ENCODE peak calls at places on chromosomes 16 and 17, in nine cellular contexts. P is T-cell, F is HAP-1, A is nephron progenitor cell, N is GM13977, L is brain microvascular endothelial cell, K is substantia nigra, J is right cardiac atrium, W is T-helper 22 cell. M is an unnamed sample.

GRCh38 chr17:59763861-59764260 is 56.4 kb downstream of the VMP1 start:
- DNase-seq in K (no peak), L (peak), W (no peak), J (no peak), N (no peak), F (no peak), P (no peak), A (no peak), M (no peak)

GRCh38 chr17:9676084-9676483 is 30.8 kb downstream of the USP43 start:
- DNase-seq in A (no peak), N (no peak), K (no peak), L (no peak), P (no peak), F (no peak), W (no peak), J (no peak), M (no peak)

GRCh38 chr16:81598083-81598482 is 153.5 kb downstream of the CMIP start:
- DNase-seq in J (no peak), K (no peak), A (no peak), L (no peak), F (no peak), P (no peak), W (no peak), N (no peak), M (no peak)

GRCh38 chr17:48693178-48693577 is 29.1 kb downstream of the PRAC1 start:
- DNase-seq in A (no peak), L (no peak), N (no peak), K (no peak), W (no peak), F (no peak), P (no peak), J (no peak), M (no peak)

GRCh38 chr16:53915452-53916160 is 211.7 kb downstream of the FTO start:
- DNase-seq in P (no peak), N (no peak), K (no peak), F (no peak), J (no peak), A (no peak), L (no peak), W (no peak), M (no peak)

GRCh38 chr17:55482591-55483389 is 28.5 kb downstream of the SMIM36 start:
- DNase-seq in P (no peak), L (no peak), F (peak), A (no peak), W (no peak), J (no peak), K (no peak), N (no peak), M (no peak)

GRCh38 chr17:16379654-16380053 is 1.2 kb upstream of the UBB start:
- DNase-seq in K (no peak), A (no peak), F (no peak), J (no peak), N (no peak), L (no peak), W (no peak), P (no peak), M (no peak)

GRCh38 chr17:16013943-16014407 is 14.4 kb downstream of the TTC19 start:
- DNase-seq in A (no peak), N (no peak), L (peak), K (no peak), F (peak), W (no peak), J (no peak), P (no peak), M (no peak)

GRCh38 chr17:29617125-29617480 is 5.6 kb downstream of the CORO6 start:
- DNase-seq in J (peak), W (peak), K (peak), L (peak), P (peak), N (peak), F (peak), A (peak), M (peak)

GRCh38 chr17:48490391-48491026 is 40.3 kb downstream of the HOXB1 start:
- DNase-seq in L (no peak), N (no peak), F (no peak), A (no peak), J (no peak), K (no peak), P (no peak), W (no peak), M (no peak)

GRCh38 chr17:63550816-63551639 is 751 bp downstream of the DCAF7 start:
- DNase-seq in A (peak), K (no peak), N (peak), P (no peak), F (peak), L (peak), W (no peak), J (no peak), M (no peak)

GRCh38 chr17:12512712-12513355 is 152.9 kb upstream of the MYOCD start:
- DNase-seq in F (no peak), A (no peak), P (no peak), N (no peak), L (no peak), W (no peak), J (no peak), K (no peak), M (no peak)

GRCh38 chr16:56664506-56664905 is 3.4 kb downstream of the MT1G start:
- DNase-seq in J (no peak), F (no peak), N (no peak), L (no peak), P (no peak), K (no peak), A (no peak), W (no peak), M (no peak)

GRCh38 chr17:28618464-28618863 is 4.5 kb upstream of the RSKR start:
- DNase-seq in F (no peak), A (no peak), P (no peak), N (no peak), J (no peak), L (no peak), W (no peak), K (no peak), M (no peak)

GRCh38 chr17:18187816-18188761 is 4.5 kb downstream of the ALKBH5 start:
- DNase-seq in L (no peak), F (no peak), K (no peak), J (no peak), P (no peak), W (no peak), A (no peak), N (no peak), M (no peak)

GRCh38 chr17:4658478-4659305 is 17.2 kb upstream of the ALOX15 start:
- DNase-seq in K (no peak), L (peak), W (no peak), A (no peak), P (no peak), J (no peak), N (peak), F (no peak), M (no peak)

GRCh38 chr17:22221344-22221743 is 529.0 kb downstream of the KCNJ18 start:
- DNase-seq in J (no peak), L (no peak), K (no peak), W (no peak), N (no peak), A (no peak), P (no peak), F (no peak), M (no peak)

GRCh38 chr17:82351254-82351712 is 7.8 kb upstream of the TEX19 start:
- DNase-seq in F (no peak), A (no peak), L (no peak), K (no peak), W (no peak), J (no peak), P (no peak), N (no peak), M (no peak)

GRCh38 chr17:17669851-17670232 is 11.4 kb upstream of the RAI1 start:
- DNase-seq in A (no peak), K (no peak), N (no peak), P (no peak), W (no peak), L (no peak), F (no peak), J (no peak), M (no peak)

GRCh38 chr16:53611151-53611802 is 92.4 kb downstream of the RPGRIP1L start:
- DNase-seq in J (no peak), F (peak), N (no peak), W (no peak), A (peak), P (no peak), K (no peak), L (no peak), M (no peak)

GRCh38 chr16:73058616-73059409 is 10.9 kb upstream of the ZFHX3 start:
- DNase-seq in P (no peak), N (peak), J (peak), K (no peak), W (no peak), L (peak), F (peak), A (peak), M (no peak)

GRCh38 chr17:17849147-17849820 is 12.5 kb upstream of the SREBF1 start:
- DNase-seq in A (no peak), L (peak), N (peak), F (no peak), P (peak), K (no peak), J (peak), W (peak), M (peak)